ENCODE peak calls at places on chromosomes 6 and 20, in four cellular contexts. H is H1, Y is K562, P is GM12878. X is an unnamed sample.

GRCh38 chr20:43945391-43946205 is 30.9 kb downstream of the TOX2 start:
- DNase-seq in Y (no peak), P (no peak), H (no peak), X (no peak)

GRCh38 chr20:52972190-52972937 is at the start of gene TSHZ2:
- DNase-seq in H (no peak), P (no peak), Y (no peak), X (peak; percentile 82)

GRCh38 chr6:141552031-141552430 is 580.7 kb upstream of the GJE1 start:
- DNase-seq in H (no peak), Y (no peak), P (no peak), X (no peak)

GRCh38 chr6:137423444-137424168 is 70.6 kb downstream of the OLIG3 start:
- DNase-seq in H (peak; percentile 79), Y (no peak), P (no peak), X (no peak)

GRCh38 chr6:132687306-132687705 is 26.5 kb downstream of the VNN1 start:
- DNase-seq in Y (no peak), H (no peak), P (no peak), X (no peak)

GRCh38 chr20:58891686-58892125 is 39.2 kb downstream of the GNAS start:
- DNase-seq in H (no peak), P (no peak), Y (peak; percentile 80), X (peak; percentile 82)

GRCh38 chr6:8499540-8499939 is 64.2 kb upstream of the SLC35B3 start:
- DNase-seq in Y (no peak), H (no peak), P (no peak), X (peak; percentile 2)

GRCh38 chr6:168774381-168774780 is 333.4 kb downstream of the SMOC2 start:
- DNase-seq in H (no peak), P (no peak), Y (no peak), X (no peak)

GRCh38 chr20:21235346-21235712 is 67.8 kb upstream of the XRN2 start:
- DNase-seq in Y (no peak), H (no peak), P (no peak), X (no peak)

GRCh38 chr20:16040742-16041141 is 532.5 kb downstream of the KIF16B start:
- DNase-seq in Y (no peak), P (no peak), H (no peak), X (no peak)

GRCh38 chr6:38058022-38058421 is 238.5 kb downstream of the ZFAND3 start:
- DNase-seq in H (no peak), Y (no peak), P (peak; percentile 20), X (no peak)

GRCh38 chr20:40741507-40742106 is 52.6 kb upstream of the MAFB start:
- DNase-seq in H (peak; percentile 34), P (no peak), Y (peak; percentile 40), X (no peak)

GRCh38 chr6:154164397-154164796 is 125.4 kb downstream of the OPRM1 start:
- DNase-seq in P (no peak), Y (no peak), H (no peak), X (no peak)

GRCh38 chr6:17525637-17526036 is 74.5 kb upstream of the FAM8A1 start:
- DNase-seq in P (no peak), Y (no peak), H (no peak), X (no peak)

GRCh38 chr6:73353636-73354388 is at the start of gene DPPA5:
- DNase-seq in Y (no peak), P (no peak), H (no peak), X (no peak)

GRCh38 chr20:669573-669972 is 6.0 kb downstream of the SCRT2 start:
- DNase-seq in P (no peak), Y (no peak), H (no peak), X (no peak)

GRCh38 chr6:8859501-8859900 is 424.2 kb upstream of the SLC35B3 start:
- DNase-seq in Y (no peak), P (no peak), H (no peak), X (no peak)

GRCh38 chr20:9185511-9185910 is 116.6 kb downstream of the PLCB4 start:
- DNase-seq in Y (no peak), H (no peak), P (no peak), X (no peak)

GRCh38 chr20:4195499-4195898 is 180.1 kb upstream of the RNF24 start:
- DNase-seq in Y (peak; percentile 36), H (peak; percentile 19), P (no peak), X (peak; percentile 70)

GRCh38 chr6:47097092-47097945 is 55.2 kb upstream of the ADGRF1 start:
- DNase-seq in Y (peak; percentile 61), P (peak; percentile 3), H (no peak), X (peak; percentile 74)

GRCh38 chr6:53796791-53797190 is 2.0 kb downstream of the LRRC1 start:
- DNase-seq in P (no peak), Y (no peak), H (no peak), X (no peak)

GRCh38 chr6:89310929-89311328 is 4.2 kb downstream of the GABRR2 start:
- DNase-seq in Y (no peak), P (no peak), H (no peak), X (no peak)

GRCh38 chr6:51411726-51412125 is 593.1 kb downstream of the TFAP2B start:
- DNase-seq in Y (no peak), P (no peak), H (no peak), X (no peak)

GRCh38 chr6:11343963-11344714 is 111.7 kb upstream of the NEDD9 start:
- DNase-seq in H (no peak), P (no peak), Y (no peak), X (no peak)

GRCh38 chr6:11349880-11350279 is 117.4 kb upstream of the NEDD9 start:
- DNase-seq in H (no peak), Y (no peak), P (no peak), X (no peak)

GRCh38 chr6:11341867-11342266 is 109.4 kb upstream of the NEDD9 start:
- DNase-seq in P (no peak), H (no peak), Y (no peak), X (no peak)

GRCh38 chr6:11350294-11350693 is 117.8 kb upstream of the NEDD9 start:
- DNase-seq in P (no peak), H (no peak), Y (no peak), X (no peak)

GRCh38 chr6:11346516-11346915 is 114.0 kb upstream of the NEDD9 start:
- DNase-seq in P (peak; percentile 71), Y (no peak), H (no peak), X (no peak)
- TF ChIP-seq JUND in P (no peak), Y (no peak), H (no peak), X (no peak)

GRCh38 chr6:110232456-110232855 is 52.2 kb downstream of the CDC40 start:
- DNase-seq in P (no peak), H (no peak), Y (no peak), X (no peak)
- TF ChIP-seq RAD21 in P (no peak), H (no peak), Y (no peak), X (no peak)

GRCh38 chr6:151916075-151916474 is 108.6 kb downstream of the ESR1 start:
- DNase-seq in P (no peak), Y (no peak), H (no peak), X (no peak)
- TF ChIP-seq CHD2 in P (no peak), Y (no peak), H (no peak), X (no peak)

GRCh38 chr6:93676506-93676905 is 257.1 kb upstream of the EPHA7 start:
- DNase-seq in H (no peak), Y (no peak), P (no peak), X (no peak)
- TF ChIP-seq JUND in H (no peak), Y (no peak), P (no peak), X (no peak)

DNA sequence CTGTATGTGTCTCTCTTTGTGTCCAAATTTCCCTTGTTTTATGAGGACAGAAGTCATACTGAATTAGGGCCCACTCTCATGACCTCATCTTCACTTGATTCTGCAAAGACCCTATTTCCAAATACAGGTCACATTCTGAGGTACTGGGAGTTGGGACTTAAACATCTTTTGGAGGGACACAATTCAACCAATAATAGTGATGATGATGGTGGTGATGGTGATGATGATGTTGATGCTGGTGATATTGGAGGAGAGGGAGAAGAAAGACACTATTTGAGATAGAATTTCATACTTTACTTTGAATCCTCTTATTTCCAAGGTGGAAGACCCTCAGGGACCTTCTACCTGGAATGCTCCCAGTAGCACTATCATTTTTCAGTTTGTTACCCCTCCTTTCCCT is 21.2 kb upstream of the KCNK5 start:
- DNase-seq in P (no peak), Y (no peak), H (no peak), X (no peak)
- TF ChIP-seq RAD21 in P (no peak), Y (no peak), H (no peak), X (no peak)

GRCh38 chr6:111984081-111984480 is 69.8 kb upstream of the CCN6 start:
- DNase-seq in Y (no peak), P (no peak), H (no peak), X (no peak)
- TF ChIP-seq CHD2 in Y (no peak), P (no peak), H (no peak), X (no peak)

GRCh38 chr6:143999406-143999805 is 8.7 kb downstream of the PLAGL1 start:
- DNase-seq in P (no peak), H (no peak), Y (no peak), X (no peak)
- TF ChIP-seq JUND in P (no peak), H (no peak), Y (no peak), X (no peak)

DNA sequence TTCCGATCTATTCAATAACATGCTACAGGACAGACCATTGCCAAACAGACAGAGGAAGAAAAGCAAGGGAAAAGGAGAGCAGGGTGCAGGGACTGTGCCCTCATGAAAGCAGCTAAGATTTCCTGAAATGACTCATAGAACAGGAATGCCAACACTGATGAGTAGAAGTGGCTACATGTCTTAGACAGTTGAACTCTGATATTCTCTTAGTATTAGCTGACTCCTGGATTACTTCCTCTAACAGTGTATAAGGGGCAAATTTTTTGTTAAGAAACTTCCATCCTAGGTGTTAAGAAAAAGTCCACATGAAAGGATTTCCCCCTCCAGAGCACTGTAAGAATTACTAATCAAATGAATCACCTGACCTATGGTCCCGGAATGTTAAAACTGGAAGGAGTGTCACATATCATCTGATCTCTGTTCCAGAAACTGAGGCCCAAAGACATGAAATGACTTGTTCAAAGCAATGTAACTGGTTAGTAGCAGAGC is 224.9 kb downstream of the IBTK start:
- DNase-seq in Y (no peak), P (no peak), H (no peak), X (no peak)
- TF ChIP-seq RAD21 in Y (no peak), P (no peak), H (no peak), X (no peak)

DNA sequence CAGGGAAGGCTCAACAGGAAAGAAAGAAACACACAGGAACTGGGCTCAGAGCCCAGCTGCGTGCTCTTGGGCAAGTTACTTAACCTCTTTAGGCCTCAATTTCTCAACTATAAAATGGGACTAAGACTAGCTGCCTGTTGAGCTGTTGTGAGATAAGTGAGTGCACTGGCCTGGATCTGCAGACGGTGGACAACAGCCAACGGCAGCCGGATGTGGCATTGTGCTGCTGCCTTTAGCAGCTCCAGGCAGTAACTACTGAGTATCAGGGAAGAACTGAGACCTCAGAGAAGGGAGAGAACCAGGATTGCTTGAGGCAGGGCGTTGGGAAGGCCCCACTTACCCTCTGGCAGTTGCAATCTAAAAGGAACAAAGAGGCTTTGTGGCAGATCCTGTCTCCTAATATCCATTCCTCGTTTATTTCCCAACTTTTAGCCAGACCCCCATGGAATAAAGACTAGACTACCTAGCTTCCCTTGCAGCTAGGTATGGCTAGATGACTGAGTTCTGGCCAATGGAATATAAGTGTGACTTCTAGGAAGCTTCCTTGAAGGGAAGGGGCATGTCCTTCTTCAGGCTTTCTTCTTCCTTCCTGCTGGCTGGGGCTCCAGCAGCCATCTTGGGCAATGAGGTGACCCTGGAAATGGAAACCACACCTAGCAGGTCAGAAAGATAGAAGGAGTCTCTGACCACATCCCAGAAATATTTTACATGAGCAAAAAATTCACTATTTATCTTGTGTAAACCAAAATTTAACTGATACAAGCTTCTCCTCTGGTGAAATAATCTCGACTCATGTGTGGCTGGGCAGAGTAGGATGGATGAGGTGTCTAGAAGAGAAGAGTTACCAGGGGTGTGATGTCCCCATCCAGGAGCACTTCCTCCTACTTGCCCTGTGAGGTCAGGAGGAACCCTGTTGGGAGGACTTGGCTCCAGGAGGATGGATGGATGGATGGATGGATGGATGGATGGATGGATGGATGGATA is 67.6 kb downstream of the MRPL14 start:
- DNase-seq in Y (no peak), P (no peak), H (no peak), X (no peak)
- TF ChIP-seq CHD2 in Y (no peak), P (no peak), H (no peak), X (no peak)